ENCODE peak calls at places on chromosome 10, in eight cellular contexts. One of them, this sample, is unnamed.

GRCh38 chr10:84375011-84375410 is 46.6 kb downstream of the CCSER2 start:
- DNase-seq in tibial artery: no peak
- DNase-seq in ascending aorta: no peak
- DNase-seq in IMR-90: peak; percentile 69
- DNase-seq in endothelial cell of umbilical vein: peak; percentile 81
- DNase-seq in brain microvascular endothelial cell: peak; percentile 51
- DNase-seq in left ventricle myocardium inferior: no peak
- DNase-seq in HL-60: peak; percentile 32
- DNase-seq in this sample: peak; percentile 64

GRCh38 chr10:7984896-7985295 is 69.6 kb upstream of the GATA3 start:
- DNase-seq in tibial artery: no peak
- DNase-seq in brain microvascular endothelial cell: peak; percentile 7
- DNase-seq in endothelial cell of umbilical vein: no peak
- DNase-seq in left ventricle myocardium inferior: no peak
- DNase-seq in HL-60: no peak
- DNase-seq in IMR-90: no peak
- DNase-seq in ascending aorta: no peak
- DNase-seq in this sample: no peak

GRCh38 chr10:34154371-34154770 is 660.7 kb downstream of the PARD3 start:
- DNase-seq in HL-60: no peak
- DNase-seq in IMR-90: no peak
- DNase-seq in tibial artery: no peak
- DNase-seq in ascending aorta: no peak
- DNase-seq in brain microvascular endothelial cell: no peak
- DNase-seq in endothelial cell of umbilical vein: no peak
- DNase-seq in left ventricle myocardium inferior: no peak
- DNase-seq in this sample: no peak

GRCh38 chr10:116278832-116279231 is 5.8 kb upstream of the GFRA1 start:
- DNase-seq in left ventricle myocardium inferior: no peak
- DNase-seq in endothelial cell of umbilical vein: no peak
- DNase-seq in tibial artery: no peak
- DNase-seq in ascending aorta: no peak
- DNase-seq in HL-60: no peak
- DNase-seq in IMR-90: peak; percentile 20
- DNase-seq in brain microvascular endothelial cell: no peak
- DNase-seq in this sample: no peak

GRCh38 chr10:90373911-90374310 is 483.9 kb downstream of the HTR7 start:
- DNase-seq in HL-60: no peak
- DNase-seq in IMR-90: no peak
- DNase-seq in left ventricle myocardium inferior: no peak
- DNase-seq in ascending aorta: no peak
- DNase-seq in endothelial cell of umbilical vein: no peak
- DNase-seq in tibial artery: no peak
- DNase-seq in brain microvascular endothelial cell: no peak
- DNase-seq in this sample: no peak

GRCh38 chr10:7409045-7409731 is 1.6 kb downstream of the SFMBT2 start:
- DNase-seq in brain microvascular endothelial cell: no peak
- DNase-seq in left ventricle myocardium inferior: peak; percentile 29
- DNase-seq in HL-60: peak; percentile 23
- DNase-seq in IMR-90: no peak
- DNase-seq in endothelial cell of umbilical vein: no peak
- DNase-seq in tibial artery: no peak
- DNase-seq in ascending aorta: no peak
- DNase-seq in this sample: no peak

GRCh38 chr10:77186936-77187335 is 450.7 kb downstream of the KCNMA1 start:
- DNase-seq in ascending aorta: no peak
- DNase-seq in left ventricle myocardium inferior: no peak
- DNase-seq in IMR-90: peak; percentile 31
- DNase-seq in HL-60: no peak
- DNase-seq in endothelial cell of umbilical vein: no peak
- DNase-seq in tibial artery: no peak
- DNase-seq in brain microvascular endothelial cell: no peak
- DNase-seq in this sample: no peak

GRCh38 chr10:100157140-100157539 is 28.7 kb downstream of the ERLIN1 start:
- DNase-seq in endothelial cell of umbilical vein: no peak
- DNase-seq in ascending aorta: no peak
- DNase-seq in tibial artery: no peak
- DNase-seq in brain microvascular endothelial cell: no peak
- DNase-seq in HL-60: no peak
- DNase-seq in IMR-90: no peak
- DNase-seq in left ventricle myocardium inferior: no peak
- DNase-seq in this sample: peak; percentile 96

GRCh38 chr10:72353028-72353962 is 1.4 kb downstream of the DNAJB12 start:
- DNase-seq in ascending aorta: no peak
- DNase-seq in HL-60: peak; percentile 73
- DNase-seq in IMR-90: peak; percentile 40
- DNase-seq in tibial artery: no peak
- DNase-seq in brain microvascular endothelial cell: peak; percentile 48
- DNase-seq in endothelial cell of umbilical vein: peak; percentile 58
- DNase-seq in left ventricle myocardium inferior: no peak
- DNase-seq in this sample: peak; percentile 38

GRCh38 chr10:84059526-84059925 is 79.8 kb upstream of the GHITM start:
- DNase-seq in endothelial cell of umbilical vein: no peak
- DNase-seq in tibial artery: no peak
- DNase-seq in HL-60: no peak
- DNase-seq in ascending aorta: no peak
- DNase-seq in brain microvascular endothelial cell: no peak
- DNase-seq in left ventricle myocardium inferior: no peak
- DNase-seq in IMR-90: no peak
- DNase-seq in this sample: no peak

GRCh38 chr10:3868274-3868669 is 83.3 kb upstream of the KLF6 start:
- DNase-seq in tibial artery: no peak
- DNase-seq in ascending aorta: no peak
- DNase-seq in left ventricle myocardium inferior: no peak
- DNase-seq in endothelial cell of umbilical vein: no peak
- DNase-seq in brain microvascular endothelial cell: no peak
- DNase-seq in HL-60: no peak
- DNase-seq in IMR-90: no peak
- DNase-seq in this sample: no peak

GRCh38 chr10:59393349-59393748 is 31.0 kb upstream of the FAM13C start:
- DNase-seq in brain microvascular endothelial cell: peak; percentile 56
- DNase-seq in ascending aorta: no peak
- DNase-seq in HL-60: no peak
- DNase-seq in tibial artery: no peak
- DNase-seq in endothelial cell of umbilical vein: no peak
- DNase-seq in IMR-90: peak; percentile 47
- DNase-seq in left ventricle myocardium inferior: no peak
- DNase-seq in this sample: peak; percentile 5

GRCh38 chr10:29295813-29296212 is 6.9 kb downstream of the LYZL1 start:
- DNase-seq in ascending aorta: no peak
- DNase-seq in IMR-90: no peak
- DNase-seq in endothelial cell of umbilical vein: no peak
- DNase-seq in tibial artery: no peak
- DNase-seq in brain microvascular endothelial cell: peak; percentile 9
- DNase-seq in left ventricle myocardium inferior: no peak
- DNase-seq in HL-60: no peak
- DNase-seq in this sample: no peak

GRCh38 chr10:78547397-78547796 is 513.7 kb downstream of the RPS24 start:
- DNase-seq in ascending aorta: no peak
- DNase-seq in IMR-90: no peak
- DNase-seq in tibial artery: no peak
- DNase-seq in left ventricle myocardium inferior: no peak
- DNase-seq in endothelial cell of umbilical vein: no peak
- DNase-seq in brain microvascular endothelial cell: no peak
- DNase-seq in HL-60: no peak
- DNase-seq in this sample: no peak

GRCh38 chr10:49360271-49361177 is 35.4 kb downstream of the DRGX start:
- DNase-seq in tibial artery: no peak
- DNase-seq in HL-60: peak; percentile 72
- DNase-seq in ascending aorta: no peak
- DNase-seq in IMR-90: no peak
- DNase-seq in brain microvascular endothelial cell: peak; percentile 39
- DNase-seq in left ventricle myocardium inferior: peak; percentile 65
- DNase-seq in endothelial cell of umbilical vein: no peak
- DNase-seq in this sample: no peak

GRCh38 chr10:5524721-5525531 is at the start of gene CALML3:
- DNase-seq in ascending aorta: no peak
- DNase-seq in brain microvascular endothelial cell: no peak
- DNase-seq in endothelial cell of umbilical vein: no peak
- DNase-seq in tibial artery: peak; percentile 16
- DNase-seq in left ventricle myocardium inferior: no peak
- DNase-seq in IMR-90: no peak
- DNase-seq in HL-60: no peak
- DNase-seq in this sample: peak; percentile 63

GRCh38 chr10:14074062-14074884 is 256.5 kb downstream of the FRMD4A start:
- DNase-seq in brain microvascular endothelial cell: peak; percentile 100
- DNase-seq in HL-60: no peak
- DNase-seq in IMR-90: peak; percentile 100
- DNase-seq in endothelial cell of umbilical vein: peak; percentile 98
- DNase-seq in ascending aorta: peak; percentile 27
- DNase-seq in left ventricle myocardium inferior: peak; percentile 84
- DNase-seq in tibial artery: peak; percentile 90
- DNase-seq in this sample: peak; percentile 100

GRCh38 chr10:88270871-88271713 is 312.0 kb downstream of the RNLS start:
- DNase-seq in left ventricle myocardium inferior: no peak
- DNase-seq in brain microvascular endothelial cell: peak; percentile 83
- DNase-seq in HL-60: no peak
- DNase-seq in tibial artery: no peak
- DNase-seq in endothelial cell of umbilical vein: no peak
- DNase-seq in ascending aorta: no peak
- DNase-seq in IMR-90: peak; percentile 71
- DNase-seq in this sample: peak; percentile 55

GRCh38 chr10:5662708-5663579 is 3.5 kb downstream of the ASB13 start:
- DNase-seq in tibial artery: no peak
- DNase-seq in brain microvascular endothelial cell: no peak
- DNase-seq in left ventricle myocardium inferior: no peak
- DNase-seq in ascending aorta: no peak
- DNase-seq in HL-60: no peak
- DNase-seq in endothelial cell of umbilical vein: no peak
- DNase-seq in IMR-90: no peak
- DNase-seq in this sample: no peak

GRCh38 chr10:104067525-104067924 is 18.2 kb downstream of the COL17A1 start:
- DNase-seq in HL-60: no peak
- DNase-seq in endothelial cell of umbilical vein: no peak
- DNase-seq in brain microvascular endothelial cell: no peak
- DNase-seq in IMR-90: no peak
- DNase-seq in left ventricle myocardium inferior: no peak
- DNase-seq in ascending aorta: no peak
- DNase-seq in tibial artery: no peak
- DNase-seq in this sample: no peak

GRCh38 chr10:104069610-104070009 is 16.1 kb downstream of the COL17A1 start:
- DNase-seq in left ventricle myocardium inferior: no peak
- DNase-seq in tibial artery: no peak
- DNase-seq in HL-60: no peak
- DNase-seq in endothelial cell of umbilical vein: no peak
- DNase-seq in brain microvascular endothelial cell: no peak
- DNase-seq in IMR-90: no peak
- DNase-seq in ascending aorta: no peak
- DNase-seq in this sample: no peak

GRCh38 chr10:104061196-104061595 is 24.5 kb downstream of the COL17A1 start:
- DNase-seq in brain microvascular endothelial cell: no peak
- DNase-seq in endothelial cell of umbilical vein: no peak
- DNase-seq in tibial artery: no peak
- DNase-seq in ascending aorta: no peak
- DNase-seq in HL-60: no peak
- DNase-seq in left ventricle myocardium inferior: no peak
- DNase-seq in IMR-90: no peak
- DNase-seq in this sample: no peak

GRCh38 chr10:104066945-104067344 is 18.7 kb downstream of the COL17A1 start:
- DNase-seq in left ventricle myocardium inferior: no peak
- DNase-seq in tibial artery: no peak
- DNase-seq in ascending aorta: no peak
- DNase-seq in endothelial cell of umbilical vein: no peak
- DNase-seq in brain microvascular endothelial cell: no peak
- DNase-seq in HL-60: no peak
- DNase-seq in IMR-90: no peak
- DNase-seq in this sample: no peak

GRCh38 chr10:104065748-104066147 is 19.9 kb downstream of the COL17A1 start:
- DNase-seq in endothelial cell of umbilical vein: no peak
- DNase-seq in tibial artery: no peak
- DNase-seq in IMR-90: no peak
- DNase-seq in ascending aorta: no peak
- DNase-seq in HL-60: no peak
- DNase-seq in brain microvascular endothelial cell: no peak
- DNase-seq in left ventricle myocardium inferior: no peak
- DNase-seq in this sample: no peak
- H3K4me3 ChIP-seq in endothelial cell of umbilical vein: no peak overlapping the region
- H3K4me3 ChIP-seq in tibial artery: no peak overlapping the region
- H3K4me3 ChIP-seq in IMR-90: no peak overlapping the region
- H3K4me3 ChIP-seq in ascending aorta: no peak overlapping the region
- H3K4me3 ChIP-seq in HL-60: no peak overlapping the region
- H3K4me3 ChIP-seq in brain microvascular endothelial cell: no peak overlapping the region
- H3K4me3 ChIP-seq in left ventricle myocardium inferior: no peak overlapping the region
- H3K4me3 ChIP-seq in this sample: no peak overlapping the region

GRCh38 chr10:101287183-101287830 is 58.0 kb upstream of the LBX1 start:
- DNase-seq in HL-60: no peak
- DNase-seq in tibial artery: no peak
- DNase-seq in left ventricle myocardium inferior: no peak
- DNase-seq in ascending aorta: no peak
- DNase-seq in IMR-90: no peak
- DNase-seq in endothelial cell of umbilical vein: no peak
- DNase-seq in brain microvascular endothelial cell: no peak
- DNase-seq in this sample: no peak
- H3K27me3 ChIP-seq in HL-60: peaks cover 71% of the 10 kb centered on the region
- H3K27me3 ChIP-seq in tibial artery: no peaks in the 10 kb centered on the region
- H3K27me3 ChIP-seq in left ventricle myocardium inferior: peaks cover 96% of the 10 kb centered on the region
- H3K27me3 ChIP-seq in ascending aorta: peaks cover 19% of the 10 kb centered on the region
- H3K27me3 ChIP-seq in IMR-90: peaks cover 86% of the 10 kb centered on the region
- H3K27me3 ChIP-seq in endothelial cell of umbilical vein: peaks cover 73% of the 10 kb centered on the region
- H3K27me3 ChIP-seq in brain microvascular endothelial cell: peaks cover 75% of the 10 kb centered on the region
- H3K27me3 ChIP-seq in this sample: peaks cover 67% of the 10 kb centered on the region

DNA sequence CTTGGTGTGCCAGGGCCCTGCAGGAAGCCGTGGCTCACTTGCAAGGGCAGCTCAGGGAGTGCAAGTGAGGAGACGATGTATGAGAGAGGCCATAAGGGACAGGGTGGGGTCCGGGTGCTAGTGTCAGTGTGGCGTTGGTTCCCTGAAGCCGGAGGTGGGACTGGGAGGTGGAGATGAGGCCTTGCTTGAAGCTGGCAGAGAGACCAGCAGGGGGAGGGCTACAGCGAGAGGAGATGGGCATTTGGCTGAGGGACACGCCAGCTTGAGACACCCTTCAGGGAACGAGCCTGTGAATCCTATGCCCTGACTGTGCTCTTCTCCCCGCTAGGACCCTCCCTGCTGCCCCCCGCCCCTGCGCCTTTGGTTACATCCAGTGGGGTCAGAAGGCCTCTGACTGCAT is 529.1 kb downstream of the TCERG1L start:
- DNase-seq in HL-60: no peak
- DNase-seq in tibial artery: no peak
- DNase-seq in ascending aorta: no peak
- DNase-seq in endothelial cell of umbilical vein: no peak
- DNase-seq in IMR-90: no peak
- DNase-seq in left ventricle myocardium inferior: no peak
- DNase-seq in brain microvascular endothelial cell: no peak
- DNase-seq in this sample: no peak
- H3K4me3 ChIP-seq in HL-60: no peak overlapping the region
- H3K4me3 ChIP-seq in tibial artery: no peak overlapping the region
- H3K4me3 ChIP-seq in ascending aorta: no peak overlapping the region
- H3K4me3 ChIP-seq in endothelial cell of umbilical vein: no peak overlapping the region
- H3K4me3 ChIP-seq in IMR-90: no peak overlapping the region
- H3K4me3 ChIP-seq in left ventricle myocardium inferior: no peak overlapping the region
- H3K4me3 ChIP-seq in brain microvascular endothelial cell: no peak overlapping the region
- H3K4me3 ChIP-seq in this sample: no peak overlapping the region

DNA sequence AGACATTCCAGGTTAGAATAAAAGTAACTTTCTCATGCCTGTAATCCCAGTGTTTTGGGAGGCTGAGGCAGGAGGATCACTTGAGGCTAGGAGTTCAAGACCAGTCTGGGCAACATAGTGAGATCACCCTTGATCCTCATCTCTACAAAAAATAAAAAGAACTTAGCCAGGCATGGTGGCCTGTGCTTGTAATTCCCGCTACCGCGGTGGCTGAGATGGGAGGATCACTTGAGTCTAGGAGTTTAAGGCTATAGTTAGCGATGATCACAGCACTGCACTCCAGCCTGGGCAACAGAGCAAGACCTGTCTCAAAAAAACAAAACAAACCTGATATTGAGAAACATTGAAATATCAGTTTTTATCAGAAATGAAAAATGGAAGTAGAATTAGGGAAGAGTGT is 4.6 kb downstream of the TET1 start:
- DNase-seq in IMR-90: no peak
- DNase-seq in brain microvascular endothelial cell: no peak
- DNase-seq in ascending aorta: no peak
- DNase-seq in left ventricle myocardium inferior: no peak
- DNase-seq in endothelial cell of umbilical vein: no peak
- DNase-seq in HL-60: no peak
- DNase-seq in tibial artery: no peak
- DNase-seq in this sample: no peak
- H3K27me3 ChIP-seq in IMR-90: no peaks in the 10 kb centered on the region
- H3K27me3 ChIP-seq in brain microvascular endothelial cell: no peaks in the 10 kb centered on the region
- H3K27me3 ChIP-seq in ascending aorta: no peaks in the 10 kb centered on the region
- H3K27me3 ChIP-seq in left ventricle myocardium inferior: peaks cover 52% of the 10 kb centered on the region
- H3K27me3 ChIP-seq in endothelial cell of umbilical vein: peaks cover 37% of the 10 kb centered on the region
- H3K27me3 ChIP-seq in HL-60: peaks cover 22% of the 10 kb centered on the region
- H3K27me3 ChIP-seq in tibial artery: no peaks in the 10 kb centered on the region
- H3K27me3 ChIP-seq in this sample: peaks cover 11% of the 10 kb centered on the region

This sample was measured in bronchial epithelial cell.